ENCODE peak calls at places on chromosomes 7 and 10, in six cellular contexts. R is HEK293T, O is glutamatergic neuron, L is NCI-H146, V is adipocyte, E is NCI-H446 treated with DMSO at 0.1 percent for 48 hours. W is an unnamed sample.

GRCh38 chr10:63206997-63207952 is 74.1 kb downstream of the NRBF2 start:
- DNase-seq in R (no peak), O (no peak), L (no peak), V (peak; percentile 69), E (peak; percentile 54), W (no peak)

GRCh38 chr7:32026076-32026425 is 44.2 kb downstream of the PDE1C start:
- DNase-seq in R (no peak), O (no peak), L (no peak), V (no peak), E (peak; percentile 87), W (no peak)

GRCh38 chr7:42869131-42870020 is 42.5 kb downstream of the C7orf25 start:
- DNase-seq in R (no peak), O (no peak), L (no peak), V (peak; percentile 18), E (no peak), W (no peak)

GRCh38 chr7:22185559-22185958 is 171.4 kb downstream of the RAPGEF5 start:
- DNase-seq in R (no peak), O (no peak), L (peak; percentile 45), V (no peak), E (no peak), W (no peak)

GRCh38 chr10:7119325-7120015 is 291.4 kb downstream of the SFMBT2 start:
- DNase-seq in R (no peak), O (no peak), L (no peak), V (no peak), E (no peak), W (no peak)

GRCh38 chr7:116161733-116162132 is 48.6 kb upstream of the TES start:
- DNase-seq in R (no peak), O (no peak), L (no peak), V (no peak), E (no peak), W (no peak)

GRCh38 chr7:157466473-157467261 is 129.9 kb downstream of the DNAJB6 start:
- DNase-seq in R (no peak), O (no peak), L (no peak), V (no peak), E (no peak), W (no peak)

GRCh38 chr7:86815556-86815955 is 171.8 kb downstream of the GRM3 start:
- DNase-seq in R (no peak), O (no peak), L (no peak), V (no peak), E (no peak), W (no peak)

GRCh38 chr7:157609516-157609915 is 272.7 kb downstream of the DNAJB6 start:
- DNase-seq in R (no peak), O (no peak), L (no peak), V (no peak), E (no peak), W (no peak)

GRCh38 chr7:30348083-30348560 is 63.7 kb downstream of the ZNRF2 start:
- DNase-seq in R (no peak), O (no peak), L (no peak), V (peak; percentile 84), E (peak; percentile 20), W (peak; percentile 30)

GRCh38 chr7:138289082-138289481 is 171.0 kb upstream of the TRIM24 start:
- DNase-seq in R (no peak), O (no peak), L (no peak), V (no peak), E (no peak), W (no peak)

GRCh38 chr10:121956111-121957061 is 18.6 kb downstream of the NSMCE4A start:
- DNase-seq in R (no peak), O (no peak), L (no peak), V (peak; percentile 18), E (no peak), W (no peak)

GRCh38 chr10:129963831-129964501 is at the start of gene EBF3:
- DNase-seq in R (peak; percentile 91), O (peak; percentile 98), L (peak; percentile 4), V (peak; percentile 89), E (peak; percentile 60), W (peak; percentile 53)

GRCh38 chr7:113267885-113268284 is 149.5 kb upstream of the SMIM30 start:
- DNase-seq in R (no peak), O (no peak), L (no peak), V (peak; percentile 9), E (no peak), W (no peak)

GRCh38 chr10:98833550-98833949 is 386.8 kb upstream of the HPS1 start:
- DNase-seq in R (no peak), O (no peak), L (no peak), V (no peak), E (no peak), W (no peak)

GRCh38 chr7:117667456-117667855 is 187.6 kb downstream of the CFTR start:
- DNase-seq in R (no peak), O (no peak), L (no peak), V (peak; percentile 31), E (no peak), W (no peak)

GRCh38 chr7:36648441-36648840 is 75.9 kb downstream of the AOAH start:
- DNase-seq in R (no peak), O (no peak), L (no peak), V (no peak), E (no peak), W (no peak)

GRCh38 chr10:87816842-87817178 is 1.2 kb downstream of the ATAD1 start:
- DNase-seq in R (no peak), O (no peak), L (no peak), V (peak; percentile 4), E (no peak), W (no peak)

GRCh38 chr7:27184342-27185012 is 555 bp downstream of the HOXA11 start:
- DNase-seq in R (no peak), O (peak; percentile 38), L (peak; percentile 57), V (peak; percentile 47), E (no peak), W (peak; percentile 29)

GRCh38 chr7:116446179-116446855 is 53.2 kb upstream of the CAV2 start:
- DNase-seq in R (no peak), O (no peak), L (no peak), V (no peak), E (no peak), W (no peak)

GRCh38 chr10:43448742-43449141 is 11.8 kb downstream of the ZNF487 start:
- DNase-seq in R (no peak), O (no peak), L (no peak), V (no peak), E (no peak), W (no peak)

GRCh38 chr7:55573234-55573504 is 867 bp upstream of the VOPP1 start:
- DNase-seq in R (no peak), O (no peak), L (peak; percentile 42), V (no peak), E (no peak), W (no peak)

GRCh38 chr7:128097211-128097731 is 66.0 kb upstream of the LRRC4 start:
- DNase-seq in R (no peak), O (no peak), L (no peak), V (no peak), E (no peak), W (no peak)

GRCh38 chr7:36871863-36872262 is 147.6 kb upstream of the AOAH start:
- DNase-seq in R (peak; percentile 18), O (no peak), L (no peak), V (no peak), E (no peak), W (no peak)

GRCh38 chr7:2224491-2224928 is 8.2 kb downstream of the MAD1L1 start:
- DNase-seq in R (no peak), O (no peak), L (no peak), V (no peak), E (no peak), W (no peak)

GRCh38 chr10:6871128-6871527 is 291.1 kb upstream of the PRKCQ start:
- DNase-seq in R (no peak), O (no peak), L (no peak), V (no peak), E (no peak), W (no peak)